ENCODE peak calls at places on chromosomes 4 and X, in nine cellular contexts. E, S, A, Y, V, N, U, K and G are unnamed samples.

GRCh38 chr4:123007679-123008078 is 85.3 kb upstream of the NUDT6 start:
- DNase-seq in E (no peak), S (no peak), A (no peak), Y (no peak), V (no peak), N (no peak), U (no peak), K (no peak), G (no peak)

GRCh38 chr4:42568610-42569207 is 88.2 kb downstream of the ATP8A1 start:
- DNase-seq in E (peak; percentile 32), S (peak; percentile 43), A (peak; percentile 51), Y (peak; percentile 14), V (peak; percentile 78), N (peak; percentile 23), U (peak; percentile 79), K (no peak), G (no peak)

GRCh38 chrX:71533850-71534515 is 1.1 kb downstream of the OGT start:
- DNase-seq in E (no peak), S (no peak), A (peak; percentile 21), Y (peak; percentile 55), V (peak; percentile 85), N (peak; percentile 19), U (peak; percentile 54), K (peak; percentile 55), G (no peak)

GRCh38 chr4:62670509-62670908 is 1470.4 kb downstream of the ADGRL3 start:
- DNase-seq in E (no peak), S (no peak), A (no peak), Y (peak; percentile 97), V (no peak), N (no peak), U (no peak), K (no peak), G (no peak)

GRCh38 chr4:20960291-20960690 is 260.0 kb downstream of the PACRGL start:
- DNase-seq in E (no peak), S (no peak), A (no peak), Y (no peak), V (no peak), N (no peak), U (no peak), K (no peak), G (no peak)

GRCh38 chr4:75004755-75005668 is 72.1 kb downstream of the PARM1 start:
- DNase-seq in E (no peak), S (no peak), A (no peak), Y (no peak), V (no peak), N (no peak), U (no peak), K (no peak), G (no peak)

GRCh38 chr4:10160280-10160856 is 43.8 kb upstream of the WDR1 start:
- DNase-seq in E (no peak), S (no peak), A (peak; percentile 41), Y (peak; percentile 18), V (no peak), N (no peak), U (no peak), K (no peak), G (no peak)

GRCh38 chr4:48162162-48162561 is 28.1 kb upstream of the TXK start:
- DNase-seq in E (no peak), S (peak; percentile 3), A (peak; percentile 1), Y (no peak), V (no peak), N (no peak), U (no peak), K (no peak), G (no peak)